ENCODE peak calls at places on chromosomes 13 and 19, in six cellular contexts. U is astrocyte of the spinal cord, C is cardiac muscle cell, G is PC-3, B is coronary artery, K is heart left ventricle. I is an unnamed sample.

GRCh38 chr19:4839192-4839591 is 7.7 kb upstream of the TICAM1 start:
- DNase-seq in U (no peak), C (no peak), G (no peak), B (no peak), K (no peak), I (peak)

GRCh38 chr13:45299194-45299593 is 41.8 kb downstream of the TPT1 start:
- DNase-seq in U (peak), C (peak), G (peak), B (peak), K (no peak), I (no peak)

GRCh38 chr13:41199526-41199925 is 5.2 kb upstream of the KBTBD7 start:
- DNase-seq in U (no peak), C (no peak), G (no peak), B (no peak), K (no peak), I (no peak)

GRCh38 chr13:22487932-22488331 is 692.8 kb upstream of the SGCG start:
- DNase-seq in U (no peak), C (peak), G (no peak), B (no peak), K (no peak), I (no peak)

GRCh38 chr19:18253130-18253529 is 21.1 kb downstream of the IQCN start:
- DNase-seq in U (no peak), C (no peak), G (no peak), B (no peak), K (no peak), I (no peak)

GRCh38 chr19:49823472-49823871 is 5.4 kb downstream of the MED25 start:
- DNase-seq in U (no peak), C (no peak), G (no peak), B (no peak), K (no peak), I (no peak)

GRCh38 chr13:74708629-74709028 is 574.4 kb upstream of the KLF12 start:
- DNase-seq in U (no peak), C (no peak), G (no peak), B (no peak), K (no peak), I (no peak)

GRCh38 chr19:18990128-18990708 is 43.1 kb downstream of the SUGP2 start:
- DNase-seq in U (no peak), C (no peak), G (no peak), B (no peak), K (no peak), I (no peak)

GRCh38 chr19:35738021-35738886 is 4.0 kb downstream of the IGFLR1 start:
- DNase-seq in U (no peak), C (no peak), G (no peak), B (no peak), K (no peak), I (peak)

GRCh38 chr19:38047641-38048040 is 140.6 kb downstream of the SIPA1L3 start:
- DNase-seq in U (no peak), C (no peak), G (no peak), B (no peak), K (no peak), I (no peak)

GRCh38 chr19:1026189-1027019 is at the start of gene CNN2:
- DNase-seq in U (peak), C (peak), G (peak), B (peak), K (peak), I (peak)

GRCh38 chr19:29526730-29527499 is 1.1 kb downstream of the VSTM2B start:
- DNase-seq in U (no peak), C (no peak), G (no peak), B (no peak), K (no peak), I (no peak)

GRCh38 chr13:30002577-30002976 is 152.2 kb upstream of the UBL3 start:
- DNase-seq in U (peak), C (peak), G (peak), B (no peak), K (no peak), I (no peak)

GRCh38 chr13:108104736-108105135 is 110.6 kb downstream of the LIG4 start:
- DNase-seq in U (no peak), C (no peak), G (no peak), B (no peak), K (no peak), I (no peak)

DNA sequence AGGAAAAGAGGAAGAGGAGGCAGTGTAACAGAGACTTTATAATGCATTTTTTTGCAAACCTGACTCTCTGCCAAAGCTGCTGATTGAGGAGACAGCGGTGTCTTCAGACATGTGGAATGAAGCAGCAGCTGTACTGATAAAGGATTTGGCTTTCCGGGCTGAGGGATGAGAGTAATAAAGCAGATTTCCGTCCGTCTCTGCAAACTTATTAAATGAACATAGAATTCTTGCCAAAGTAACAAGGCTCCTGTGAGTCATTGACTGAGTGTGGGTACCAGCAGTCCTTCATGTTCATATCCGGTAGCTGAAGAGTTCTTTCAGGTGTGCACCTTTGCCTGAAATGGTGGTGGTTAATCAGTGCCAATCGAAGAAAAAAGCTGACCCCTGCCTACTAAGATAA is 112.6 kb downstream of the LIG4 start:
- DNase-seq in U (no peak), C (peak), G (peak), B (no peak), K (no peak), I (no peak)
- H3K4me3 ChIP-seq in U (no peak), C (no peak), G (no peak), B (no peak), K (no peak), I (no peak)

DNA sequence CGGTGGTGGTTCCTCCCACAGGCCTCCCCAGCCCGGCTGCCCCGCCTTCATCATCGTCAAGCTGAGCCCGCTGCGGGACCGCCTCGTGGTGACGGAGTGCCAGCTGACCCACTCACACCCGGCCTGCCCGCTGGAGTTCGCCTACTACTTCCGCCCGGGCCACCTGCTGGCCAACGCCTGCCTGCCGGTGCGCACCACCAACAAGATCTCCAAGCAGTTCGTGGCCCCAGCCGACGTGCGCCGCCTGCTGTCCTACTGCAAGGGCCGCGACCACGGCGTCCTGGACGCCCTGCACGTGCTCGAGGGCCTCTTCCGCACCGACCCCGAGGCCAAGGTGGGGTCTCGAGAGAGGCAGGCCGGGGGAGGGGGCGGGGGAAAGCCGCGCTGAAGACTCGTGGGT is 12.0 kb downstream of the ZSWIM9 start:
- DNase-seq in U (no peak), C (no peak), G (no peak), B (no peak), K (no peak), I (no peak)
- TF ChIP-seq CTCF in U (no peak), C (no peak), G (no peak), B (no peak), K (no peak), I (no peak)

GRCh38 chr19:32018014-32018413 is 327.4 kb upstream of the ZNF507 start:
- DNase-seq in U (peak), C (peak), G (no peak), B (no peak), K (no peak), I (no peak)
- H3K4me3 ChIP-seq in U (no peak), C (no peak), G (no peak), B (no peak), K (no peak), I (no peak)

DNA sequence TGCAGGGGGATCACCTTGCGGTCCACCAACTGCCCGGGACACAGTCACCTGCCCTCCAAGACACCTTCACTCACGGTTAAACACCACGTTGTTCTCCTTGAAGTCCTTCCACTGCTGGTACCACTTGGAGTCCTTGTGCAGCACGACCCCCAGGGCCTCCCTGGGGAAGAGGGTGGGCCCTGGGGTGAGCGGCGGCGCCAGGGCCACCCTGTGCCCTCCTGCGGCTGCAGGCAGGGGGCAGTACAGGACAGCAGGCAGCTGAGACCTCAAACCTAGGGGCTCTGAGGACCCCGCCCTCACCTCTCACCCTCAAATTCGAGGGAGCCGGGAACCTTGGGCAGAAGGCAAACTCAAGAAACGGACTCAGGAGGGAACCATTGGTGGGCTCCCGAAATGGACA is 7.5 kb upstream of the CTXN1 start:
- DNase-seq in U (no peak), C (no peak), G (no peak), B (no peak), K (no peak), I (no peak)
- TF ChIP-seq CTCF in U (peak), C (peak), G (peak), B (no peak), K (no peak), I (no peak)

DNA sequence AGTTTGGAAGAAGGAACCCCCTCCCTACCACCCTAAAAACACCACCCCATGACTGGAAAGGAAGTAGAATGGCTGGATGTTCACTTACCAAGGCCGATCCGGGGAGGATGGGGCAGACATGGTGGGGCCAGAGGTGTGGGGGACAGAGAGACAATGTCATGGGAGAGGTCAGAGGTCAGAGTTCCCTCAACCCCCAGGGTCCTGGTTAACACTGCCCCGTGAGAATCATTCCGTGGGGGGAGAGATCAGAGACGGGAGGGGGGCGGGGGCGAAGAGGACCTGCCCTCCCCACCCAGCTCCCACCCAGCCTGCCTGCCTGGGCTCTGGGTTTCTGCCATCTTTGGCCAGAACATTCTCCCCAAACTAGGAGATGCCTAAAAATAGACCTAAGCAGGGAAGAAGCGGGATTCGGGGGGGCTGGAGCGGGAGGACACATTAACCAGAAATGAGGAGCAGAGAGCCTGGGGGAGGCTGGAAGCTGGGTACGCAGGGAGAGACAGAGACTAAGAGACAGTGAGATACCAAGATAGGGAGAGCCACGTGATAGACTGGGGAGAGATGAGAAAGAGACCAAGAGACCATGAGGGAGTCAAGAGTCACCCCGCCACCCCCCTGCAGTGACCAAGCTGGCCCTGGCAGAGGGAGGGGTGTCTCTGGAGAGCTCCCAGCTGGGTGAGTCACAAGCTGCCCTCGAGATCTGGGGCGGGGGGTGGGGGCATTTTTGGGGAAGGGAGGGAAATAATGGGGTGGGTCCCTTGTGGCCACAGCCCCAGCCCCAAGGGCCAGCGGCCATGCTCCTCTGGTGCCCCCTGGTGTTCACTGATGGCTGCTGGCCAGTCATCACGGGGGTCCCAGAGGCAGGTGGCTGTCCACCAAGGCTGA is 6.1 kb upstream of the KANK2 start:
- DNase-seq in U (peak), C (peak), G (peak), B (peak), K (peak), I (peak)
- H3K4me3 ChIP-seq in U (no peak), C (no peak), G (no peak), B (peak), K (peak), I (no peak)

DNA sequence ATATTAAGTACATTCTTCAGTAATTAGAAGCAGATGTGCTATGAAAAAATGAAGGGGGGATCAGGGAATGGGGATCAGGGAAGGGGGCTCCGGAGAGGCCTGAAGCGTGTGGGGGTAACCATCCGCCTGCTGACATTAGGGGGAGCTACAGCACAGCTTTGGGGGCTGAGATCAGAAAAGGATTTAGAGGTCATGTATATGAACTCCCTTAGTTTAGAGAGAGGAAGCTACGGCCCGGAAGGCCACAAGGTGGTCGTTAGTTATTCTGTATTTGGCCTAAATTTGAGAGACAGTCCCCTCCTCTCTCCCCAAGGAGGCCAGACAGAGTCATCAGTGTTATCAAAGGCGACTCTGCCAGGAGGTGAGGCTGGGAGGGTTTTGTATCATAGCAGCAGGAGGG is 99.0 kb downstream of the TM9SF2 start:
- DNase-seq in U (no peak), C (no peak), G (no peak), B (no peak), K (no peak), I (no peak)
- TF ChIP-seq CTCF in U (peak), C (peak), G (peak), B (no peak), K (no peak), I (no peak)

GRCh38 chr13:96993660-96994029 is 631 bp downstream of the OXGR1 start:
- DNase-seq in U (no peak), C (no peak), G (no peak), B (no peak), K (no peak), I (no peak)

GRCh38 chr13:96996886-96997285 is 2.6 kb upstream of the OXGR1 start:
- DNase-seq in U (no peak), C (no peak), G (no peak), B (no peak), K (no peak), I (no peak)

GRCh38 chr13:96994030-96994848 is at the start of gene OXGR1:
- DNase-seq in U (no peak), C (no peak), G (no peak), B (no peak), K (no peak), I (no peak)

GRCh38 chr13:96996097-96996496 is 1.8 kb upstream of the OXGR1 start:
- DNase-seq in U (no peak), C (no peak), G (no peak), B (no peak), K (no peak), I (no peak)

DNA sequence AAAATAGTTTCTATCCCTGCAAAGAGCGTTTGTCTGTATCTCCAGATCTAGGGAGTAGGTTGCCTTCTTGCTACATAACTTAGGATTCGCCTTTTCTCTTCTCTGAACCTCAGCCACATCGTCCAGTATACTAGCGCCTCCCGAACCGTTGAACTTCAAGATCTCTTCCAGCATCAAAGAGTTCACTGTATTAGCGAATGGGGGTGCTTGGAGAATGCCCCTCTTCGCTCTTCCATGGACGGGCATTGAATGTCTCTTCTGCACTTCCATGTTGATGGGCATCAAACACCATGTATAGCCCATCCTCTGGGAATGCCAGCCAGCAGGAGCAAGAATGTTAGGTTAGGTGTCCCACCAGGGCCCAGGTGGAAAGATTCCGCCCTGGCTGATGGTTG is 570 bp upstream of the OXGR1 start:
- DNase-seq in U (no peak), C (no peak), G (no peak), B (no peak), K (no peak), I (no peak)
- H3K4me3 ChIP-seq in U (no peak), C (peak), G (no peak), B (peak), K (no peak), I (no peak)

DNA sequence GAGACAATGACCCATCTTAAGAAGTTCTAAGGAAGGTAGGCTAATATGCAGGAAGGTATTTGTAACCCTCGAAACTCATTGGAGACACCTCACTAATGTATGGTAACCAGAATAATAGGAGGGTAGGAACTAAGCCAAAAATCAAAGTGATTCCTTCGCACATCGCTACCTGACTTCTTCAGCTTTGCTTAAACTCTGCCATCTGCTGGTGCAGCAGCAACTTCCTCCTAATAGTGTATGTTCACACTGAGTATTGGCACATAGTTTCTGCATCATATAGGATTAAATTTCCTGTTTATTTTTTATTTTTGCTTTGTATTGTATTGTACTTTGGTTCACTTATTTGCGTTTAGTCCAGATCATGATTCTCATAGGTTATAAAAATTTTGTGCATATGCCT is 676.2 kb downstream of the GPC5 start:
- DNase-seq in U (peak), C (peak), G (peak), B (no peak), K (no peak), I (no peak)
- TF ChIP-seq CTCF in U (peak), C (peak), G (peak), B (no peak), K (no peak), I (no peak)

GRCh38 chr19:47110521-47111080 is 3.0 kb downstream of the ZC3H4 start:
- DNase-seq in U (no peak), C (no peak), G (peak), B (no peak), K (no peak), I (no peak)

GRCh38 chr19:47107201-47107952 is 6.2 kb downstream of the ZC3H4 start:
- DNase-seq in U (peak), C (no peak), G (peak), B (no peak), K (no peak), I (no peak)

GRCh38 chr19:47107953-47108746 is 5.4 kb downstream of the ZC3H4 start:
- DNase-seq in U (peak), C (peak), G (peak), B (no peak), K (no peak), I (no peak)

GRCh38 chr19:47109541-47110375 is 3.8 kb downstream of the ZC3H4 start:
- DNase-seq in U (peak), C (peak), G (peak), B (no peak), K (no peak), I (no peak)

GRCh38 chr19:47109177-47109540 is 4.4 kb downstream of the ZC3H4 start:
- DNase-seq in U (no peak), C (no peak), G (no peak), B (no peak), K (no peak), I (no peak)
- H3K4me3 ChIP-seq in U (peak), C (no peak), G (peak), B (peak), K (no peak), I (no peak)